ENCODE peak calls at places on chromosomes 7 and 10, in nine cellular contexts. One of them, this sample, is unnamed.

GRCh38 chr10:76428541-76429330 is 997.3 kb downstream of the LRMDA start:
- DNase-seq in AG09309: peak; percentile 80
- DNase-seq in T-helper 1 cell: no peak
- DNase-seq in AG04449: peak; percentile 85
- DNase-seq in AG09319: peak; percentile 61
- DNase-seq in NCI-H2081: no peak
- DNase-seq in OCI-M1: no peak
- DNase-seq in bronchial epithelial cell: peak; percentile 72
- DNase-seq in GM20000: no peak
- DNase-seq in this sample: peak; percentile 50

GRCh38 chr7:46281071-46281470 is 360.0 kb upstream of the IGFBP3 start:
- DNase-seq in AG09309: no peak
- DNase-seq in T-helper 1 cell: no peak
- DNase-seq in AG04449: no peak
- DNase-seq in AG09319: no peak
- DNase-seq in NCI-H2081: no peak
- DNase-seq in OCI-M1: no peak
- DNase-seq in bronchial epithelial cell: peak; percentile 74
- DNase-seq in GM20000: no peak
- DNase-seq in this sample: no peak

GRCh38 chr10:58791137-58791536 is 278.5 kb downstream of the BICC1 start:
- DNase-seq in AG09309: no peak
- DNase-seq in T-helper 1 cell: no peak
- DNase-seq in AG04449: no peak
- DNase-seq in AG09319: no peak
- DNase-seq in NCI-H2081: no peak
- DNase-seq in OCI-M1: no peak
- DNase-seq in bronchial epithelial cell: peak; percentile 73
- DNase-seq in GM20000: no peak
- DNase-seq in this sample: no peak

GRCh38 chr7:37201003-37201875 is 247.4 kb downstream of the ELMO1 start:
- DNase-seq in AG09309: peak; percentile 31
- DNase-seq in T-helper 1 cell: peak; percentile 18
- DNase-seq in AG04449: peak; percentile 14
- DNase-seq in AG09319: peak; percentile 46
- DNase-seq in NCI-H2081: peak; percentile 69
- DNase-seq in OCI-M1: peak; percentile 75
- DNase-seq in bronchial epithelial cell: peak; percentile 55
- DNase-seq in GM20000: peak; percentile 65
- DNase-seq in this sample: no peak

GRCh38 chr7:75604408-75604807 is 112.3 kb downstream of the SPDYE5 start:
- DNase-seq in AG09309: no peak
- DNase-seq in T-helper 1 cell: no peak
- DNase-seq in AG04449: no peak
- DNase-seq in AG09319: no peak
- DNase-seq in NCI-H2081: no peak
- DNase-seq in OCI-M1: peak; percentile 27
- DNase-seq in bronchial epithelial cell: no peak
- DNase-seq in GM20000: no peak
- DNase-seq in this sample: no peak

GRCh38 chr10:69588358-69588757 is 15.1 kb upstream of the NEUROG3 start:
- DNase-seq in AG09309: no peak
- DNase-seq in T-helper 1 cell: no peak
- DNase-seq in AG04449: no peak
- DNase-seq in AG09319: no peak
- DNase-seq in NCI-H2081: no peak
- DNase-seq in OCI-M1: no peak
- DNase-seq in bronchial epithelial cell: peak; percentile 7
- DNase-seq in GM20000: no peak
- DNase-seq in this sample: no peak

GRCh38 chr10:3071405-3072198 is 4.3 kb downstream of the PFKP start:
- DNase-seq in AG09309: no peak
- DNase-seq in T-helper 1 cell: no peak
- DNase-seq in AG04449: no peak
- DNase-seq in AG09319: no peak
- DNase-seq in NCI-H2081: no peak
- DNase-seq in OCI-M1: peak; percentile 13
- DNase-seq in bronchial epithelial cell: peak; percentile 96
- DNase-seq in GM20000: no peak
- DNase-seq in this sample: no peak

GRCh38 chr7:83976302-83976701 is 218.3 kb downstream of the SEMA3A start:
- DNase-seq in AG09309: no peak
- DNase-seq in T-helper 1 cell: no peak
- DNase-seq in AG04449: no peak
- DNase-seq in AG09319: peak; percentile 18
- DNase-seq in NCI-H2081: peak; percentile 33
- DNase-seq in OCI-M1: peak; percentile 79
- DNase-seq in bronchial epithelial cell: peak; percentile 39
- DNase-seq in GM20000: peak; percentile 15
- DNase-seq in this sample: no peak

GRCh38 chr7:106166651-106167342 is 54.7 kb upstream of the SYPL1 start:
- DNase-seq in AG09309: peak; percentile 57
- DNase-seq in T-helper 1 cell: no peak
- DNase-seq in AG04449: no peak
- DNase-seq in AG09319: peak; percentile 58
- DNase-seq in NCI-H2081: peak; percentile 74
- DNase-seq in OCI-M1: peak; percentile 69
- DNase-seq in bronchial epithelial cell: peak; percentile 69
- DNase-seq in GM20000: peak; percentile 55
- DNase-seq in this sample: no peak